ENCODE peak calls at places on chromosomes 5 and 9, in seven cellular contexts. Y is upper lobe of right lung, F is psoas muscle, I is tibial artery, M is right cardiac atrium, P is A673, Q is right lobe of liver. H is an unnamed sample. For H3K4me1, the result is how much of the 10 kb centered on the place peaks cover.

GRCh38 chr5:133959643-133960042 is 8.8 kb downstream of the C5orf15 start:
- DNase-seq in I (no peak), F (no peak), M (no peak), Y (no peak), Q (no peak), P (no peak), H (no peak)

GRCh38 chr5:53481887-53482716 is 1.7 kb downstream of the FST start:
- DNase-seq in M (peak), Q (peak), F (peak), Y (peak), I (peak), P (peak), H (peak)

GRCh38 chr5:171667341-171668096 is 118.1 kb upstream of the SMIM23 start:
- DNase-seq in I (peak), F (peak), Q (no peak), Y (no peak), P (no peak), M (peak), H (peak)

GRCh38 chr5:35919191-35919590 is 19.2 kb downstream of the CAPSL start:
- DNase-seq in M (no peak), I (no peak), Y (no peak), Q (no peak), P (no peak), F (no peak), H (peak)

GRCh38 chr9:36862206-36863145 is 171.6 kb downstream of the PAX5 start:
- DNase-seq in M (no peak), P (peak), I (no peak), F (no peak), Q (peak), Y (no peak), H (peak)

GRCh38 chr5:123916331-123917121 is 404.5 kb downstream of the CSNK1G3 start:
- DNase-seq in M (no peak), P (peak), Q (no peak), F (no peak), I (no peak), Y (no peak), H (peak)

GRCh38 chr5:65933295-65933694 is 6.9 kb downstream of the ERBIN start:
- DNase-seq in Y (no peak), F (no peak), I (no peak), M (no peak), Q (no peak), P (no peak), H (no peak)

GRCh38 chr9:95131023-95131943 is 186.2 kb downstream of the FANCC start:
- DNase-seq in Q (no peak), I (peak), Y (no peak), F (peak), P (peak), M (peak), H (peak)

GRCh38 chr5:25863811-25864210 is 1174.6 kb downstream of the CDH9 start:
- DNase-seq in Q (no peak), F (no peak), P (no peak), Y (no peak), I (no peak), M (no peak), H (no peak)

GRCh38 chr9:77743381-77743780 is 95.3 kb upstream of the GNA14 start:
- DNase-seq in M (no peak), I (no peak), P (no peak), F (no peak), Q (no peak), Y (no peak), H (no peak)

GRCh38 chr9:72753261-72753893 is 199.5 kb downstream of the ALDH1A1 start:
- DNase-seq in Q (no peak), Y (no peak), P (peak), I (no peak), M (no peak), F (no peak), H (peak)

GRCh38 chr5:94908889-94909480 is 290.5 kb downstream of the SLF1 start:
- DNase-seq in Y (no peak), I (no peak), Q (no peak), P (peak), M (no peak), F (no peak), H (peak)

GRCh38 chr5:147327421-147327820 is 92.6 kb downstream of the STK32A start:
- DNase-seq in M (no peak), Q (no peak), I (no peak), P (no peak), F (no peak), Y (no peak), H (no peak)

GRCh38 chr5:126961702-126962101 is 68.7 kb downstream of the MARCHF3 start:
- DNase-seq in M (no peak), I (no peak), F (no peak), P (no peak), Y (no peak), Q (no peak), H (no peak)

GRCh38 chr5:24510523-24510988 is 134.2 kb downstream of the CDH10 start:
- DNase-seq in Q (no peak), P (no peak), F (no peak), Y (no peak), M (no peak), I (no peak), H (no peak)

GRCh38 chr9:134641989-134642384 is 384 bp downstream of the COL5A1 start:
- DNase-seq in M (no peak), P (no peak), Y (no peak), I (no peak), F (no peak), Q (no peak), H (peak)
- H3K4me3 ChIP-seq in M (peak), P (peak), Y (peak), I (peak), F (peak), Q (peak), H (peak)

GRCh38 chr5:157549954-157550549 is 25.5 kb downstream of the ADAM19 start:
- DNase-seq in F (no peak), P (no peak), Y (no peak), Q (no peak), M (no peak), I (no peak), H (no peak)
- H3K4me1 ChIP-seq in F (half or more), P (under half), Y (under half), Q (half or more), M (under half), I (half or more), H (under half)

GRCh38 chr5:71874521-71874920 is 155.4 kb downstream of the CARTPT start:
- DNase-seq in Y (no peak), F (no peak), Q (no peak), I (no peak), P (no peak), M (no peak), H (no peak)

GRCh38 chr5:71880531-71880930 is 161.5 kb downstream of the CARTPT start:
- DNase-seq in I (no peak), Q (no peak), F (no peak), P (no peak), M (no peak), Y (no peak), H (peak)

GRCh38 chr5:71873202-71873601 is 154.1 kb downstream of the CARTPT start:
- DNase-seq in Y (no peak), M (no peak), I (no peak), Q (no peak), F (no peak), P (no peak), H (no peak)

GRCh38 chr5:71872465-71872864 is 153.4 kb downstream of the CARTPT start:
- DNase-seq in F (no peak), Y (no peak), Q (no peak), P (no peak), I (no peak), M (no peak), H (no peak)

GRCh38 chr5:71877511-71877910 is 158.4 kb downstream of the CARTPT start:
- DNase-seq in Y (no peak), M (no peak), P (no peak), Q (no peak), I (no peak), F (no peak), H (no peak)
- H3K4me3 ChIP-seq in Y (no peak), M (no peak), P (no peak), Q (no peak), I (no peak), F (no peak), H (no peak)

GRCh38 chr5:93602261-93603149 is 19.5 kb downstream of the NR2F1 start:
- DNase-seq in I (no peak), M (no peak), Q (no peak), Y (no peak), P (no peak), F (no peak), H (no peak)

GRCh38 chr5:93603191-93603590 is 20.2 kb downstream of the NR2F1 start:
- DNase-seq in M (no peak), Q (no peak), P (no peak), F (no peak), I (no peak), Y (no peak), H (no peak)

GRCh38 chr5:93604119-93604963 is 21.3 kb downstream of the NR2F1 start:
- DNase-seq in F (no peak), Q (no peak), P (no peak), M (peak), Y (peak), I (no peak), H (no peak)

GRCh38 chr5:93601433-93602175 is 18.6 kb downstream of the NR2F1 start:
- DNase-seq in P (no peak), Q (no peak), Y (no peak), I (no peak), M (no peak), F (no peak), H (no peak)

DNA sequence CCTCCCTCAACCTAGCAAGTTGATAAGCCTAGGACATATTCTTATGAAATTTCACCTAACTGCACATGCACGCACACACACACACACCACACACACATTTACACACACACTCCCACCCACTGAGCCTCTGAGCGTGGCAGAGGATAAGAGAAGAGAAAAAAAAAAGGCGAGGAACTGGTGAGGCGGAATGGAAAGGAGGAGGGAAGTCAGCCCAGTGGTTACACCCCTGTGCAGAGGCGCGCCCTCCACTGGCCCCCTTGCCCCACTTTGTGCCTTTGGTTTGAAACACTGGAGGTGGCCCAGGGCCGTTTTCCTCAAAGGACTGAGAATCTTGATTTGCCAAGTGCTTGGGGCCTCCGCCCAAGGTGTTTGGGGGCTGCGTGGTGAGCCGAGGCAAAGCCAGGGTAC is 20.7 kb downstream of the NR2F1 start:
- DNase-seq in F (no peak), I (no peak), P (no peak), Y (no peak), M (peak), Q (no peak), H (no peak)
- H3K4me1 ChIP-seq in F (under half), I (under half), P (under half), Y (under half), M (under half), Q (under half), H (under half)

DNA sequence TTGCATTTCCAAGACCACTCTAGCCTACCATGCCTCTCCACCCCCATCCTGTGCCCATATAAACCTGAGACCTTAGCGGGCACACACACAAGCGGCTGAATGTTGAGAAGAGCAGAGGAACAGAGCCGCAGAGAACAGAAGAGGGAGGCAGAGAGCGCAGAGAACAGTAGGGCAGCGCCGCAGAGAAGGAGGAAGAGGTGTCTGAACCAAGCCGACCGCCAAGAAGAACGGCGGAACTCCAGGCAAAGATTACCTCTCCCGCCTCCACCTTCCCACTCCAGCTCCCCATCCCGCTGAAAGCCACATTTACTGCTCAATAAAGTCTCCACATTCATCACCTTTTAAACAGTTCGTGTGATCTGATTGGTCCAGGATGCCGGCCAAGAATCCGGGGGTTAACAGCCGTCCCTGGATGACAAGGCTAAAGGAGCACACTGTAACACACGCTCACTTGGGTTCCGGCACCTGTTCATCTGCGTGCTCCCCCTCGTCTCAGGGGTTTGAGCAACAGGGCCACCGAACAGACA is 33.2 kb downstream of the GRIN3A start:
- DNase-seq in F (peak), M (peak), P (peak), I (no peak), Q (peak), Y (no peak), H (peak)
- H3K4me3 ChIP-seq in F (peak), M (peak), P (no peak), I (no peak), Q (peak), Y (no peak), H (no peak)

GRCh38 chr5:173920024-173920753 is 32.0 kb downstream of the CPEB4 start:
- DNase-seq in P (no peak), F (no peak), Q (no peak), I (no peak), M (no peak), Y (no peak), H (no peak)
- H3K4me1 ChIP-seq in P (under half), F (half or more), Q (under half), I (half or more), M (under half), Y (half or more), H (under half)

GRCh38 chr5:156201793-156202388 is 125.1 kb upstream of the SGCD start:
- DNase-seq in P (no peak), Q (no peak), M (peak), F (no peak), I (peak), Y (no peak), H (peak)
- H3K4me3 ChIP-seq in P (no peak), Q (no peak), M (no peak), F (no peak), I (no peak), Y (no peak), H (no peak)

DNA sequence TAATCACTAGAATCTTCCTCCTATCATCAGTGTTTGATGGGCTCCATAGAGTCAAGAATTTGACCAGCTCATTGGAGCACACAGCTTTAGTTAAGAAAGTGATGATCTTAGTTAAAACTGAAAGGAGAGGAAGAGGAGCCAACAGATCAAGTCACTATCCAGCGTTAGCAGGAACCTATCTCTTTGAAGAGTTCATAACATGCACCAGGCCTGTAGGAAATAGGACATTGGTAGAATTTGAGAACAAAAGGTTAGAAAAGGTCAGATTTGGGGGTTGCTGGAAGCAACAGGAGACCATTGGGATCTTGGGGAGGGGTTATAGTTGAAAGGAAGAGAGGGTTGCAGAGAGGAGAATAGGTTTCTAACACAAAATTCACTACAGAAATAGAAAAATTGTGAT is 11.4 kb upstream of the ADRA1B start:
- DNase-seq in I (no peak), Y (no peak), F (no peak), Q (no peak), M (no peak), P (no peak), H (no peak)
- H3K4me1 ChIP-seq in I (under half), Y (under half), F (under half), Q (under half), M (under half), P (under half), H (under half)

GRCh38 chr5:145437627-145438026 is 397.5 kb downstream of the PRELID2 start:
- DNase-seq in Q (no peak), M (no peak), I (no peak), Y (no peak), P (no peak), F (no peak), H (no peak)
- H3K4me3 ChIP-seq in Q (no peak), M (no peak), I (no peak), Y (no peak), P (no peak), F (no peak), H (no peak)

H was measured in hepatocyte.